ENCODE peak calls at places on chromosomes 13 and 19, in nine cellular contexts. O is WTC11, T is neuronal stem cell, E is AG04449, I is lung, N is NCI-H1105 treated with DMSO at 0.1 percent for 48 hours, J is GOT3, Q is T1000, G is A172. S is an unnamed sample.

GRCh38 chr19:32220951-32221350 is 124.5 kb upstream of the ZNF507 start:
- DNase-seq in O (no peak), T (no peak), E (no peak), I (peak; percentile 25), N (no peak), J (no peak), Q (no peak), G (no peak), S (no peak)

GRCh38 chr19:34399886-34400285 is 4.3 kb upstream of the PDCD2L start:
- DNase-seq in O (no peak), T (no peak), E (no peak), I (no peak), N (no peak), J (no peak), Q (no peak), G (no peak), S (no peak)

GRCh38 chr13:74825170-74825948 is 656.6 kb downstream of the TBC1D4 start:
- DNase-seq in O (no peak), T (peak; percentile 11), E (peak; percentile 23), I (no peak), N (no peak), J (no peak), Q (no peak), G (peak; percentile 57), S (no peak)

GRCh38 chr13:100630564-100630963 is 42.0 kb upstream of the GGACT start:
- DNase-seq in O (no peak), T (peak; percentile 52), E (no peak), I (no peak), N (no peak), J (no peak), Q (no peak), G (no peak), S (no peak)

GRCh38 chr13:112734696-112735547 is 45.1 kb downstream of the ATP11A start:
- DNase-seq in O (no peak), T (no peak), E (no peak), I (no peak), N (no peak), J (no peak), Q (no peak), G (no peak), S (no peak)

GRCh38 chr19:16657384-16657783 is 2.6 kb downstream of the SMIM7 start:
- DNase-seq in O (no peak), T (no peak), E (no peak), I (no peak), N (no peak), J (no peak), Q (no peak), G (no peak), S (no peak)

GRCh38 chr19:7870571-7871279 is 3.5 kb downstream of the PRR36 start:
- DNase-seq in O (peak; percentile 95), T (peak; percentile 85), E (no peak), I (peak; percentile 65), N (no peak), J (peak; percentile 21), Q (peak; percentile 84), G (peak; percentile 79), S (peak; percentile 72)

GRCh38 chr19:14450168-14450874 is 17.2 kb downstream of the PKN1 start:
- DNase-seq in O (peak; percentile 100), T (no peak), E (no peak), I (no peak), N (no peak), J (no peak), Q (peak; percentile 39), G (peak; percentile 82), S (peak; percentile 39)

GRCh38 chr13:26502826-26503225 is 54.7 kb upstream of the WASF3 start:
- DNase-seq in O (no peak), T (no peak), E (no peak), I (no peak), N (no peak), J (no peak), Q (no peak), G (no peak), S (no peak)

GRCh38 chr13:98677398-98677797 is 75.1 kb downstream of the SLC15A1 start:
- DNase-seq in O (no peak), T (no peak), E (peak; percentile 69), I (no peak), N (no peak), J (no peak), Q (no peak), G (no peak), S (no peak)

GRCh38 chr13:113887700-113888201 is 23.9 kb upstream of the GAS6 start:
- DNase-seq in O (no peak), T (no peak), E (no peak), I (no peak), N (no peak), J (no peak), Q (no peak), G (no peak), S (peak; percentile 42)

GRCh38 chr13:45055198-45055901 is 65.0 kb upstream of the GTF2F2 start:
- DNase-seq in O (no peak), T (no peak), E (peak; percentile 80), I (no peak), N (no peak), J (no peak), Q (no peak), G (peak; percentile 86), S (peak; percentile 90)

GRCh38 chr13:94351292-94352000 is 128.0 kb downstream of the DCT start:
- DNase-seq in O (no peak), T (no peak), E (peak; percentile 58), I (no peak), N (no peak), J (no peak), Q (no peak), G (peak; percentile 38), S (peak; percentile 41)

GRCh38 chr13:50129065-50129922 is 114.0 kb downstream of the KCNRG start:
- DNase-seq in O (no peak), T (peak; percentile 33), E (no peak), I (no peak), N (no peak), J (peak; percentile 26), Q (no peak), G (no peak), S (no peak)

GRCh38 chr19:44725251-44725650 is 23.3 kb upstream of the BCL3 start:
- DNase-seq in O (no peak), T (no peak), E (no peak), I (no peak), N (no peak), J (no peak), Q (no peak), G (no peak), S (no peak)

GRCh38 chr19:40348961-40349507 is 539 bp downstream of the PLD3 start:
- DNase-seq in O (no peak), T (no peak), E (no peak), I (no peak), N (peak; percentile 23), J (no peak), Q (no peak), G (peak; percentile 60), S (peak; percentile 70)

GRCh38 chr13:31951215-31951678 is 80.3 kb upstream of the FRY start:
- DNase-seq in O (no peak), T (no peak), E (no peak), I (peak; percentile 76), N (no peak), J (no peak), Q (no peak), G (peak; percentile 19), S (peak; percentile 38)

GRCh38 chr13:90623318-90624011 is 724.0 kb upstream of the MIR17HG start:
- DNase-seq in O (no peak), T (no peak), E (no peak), I (no peak), N (no peak), J (no peak), Q (no peak), G (no peak), S (no peak)

GRCh38 chr19:15154002-15154612 is 46.7 kb downstream of the NOTCH3 start:
- DNase-seq in O (peak; percentile 82), T (no peak), E (no peak), I (no peak), N (peak; percentile 5), J (no peak), Q (no peak), G (peak; percentile 59), S (peak; percentile 56)

GRCh38 chr13:29472317-29472961 is 123.0 kb downstream of the SLC7A1 start:
- DNase-seq in O (peak; percentile 68), T (no peak), E (no peak), I (no peak), N (peak; percentile 4), J (no peak), Q (no peak), G (peak; percentile 48), S (peak; percentile 53)

GRCh38 chr13:73828811-73829210 is 305.4 kb downstream of the KLF12 start:
- DNase-seq in O (no peak), T (no peak), E (no peak), I (no peak), N (no peak), J (no peak), Q (no peak), G (no peak), S (no peak)

GRCh38 chr13:42567772-42568428 is 6.1 kb upstream of the TNFSF11 start:
- DNase-seq in O (no peak), T (no peak), E (no peak), I (no peak), N (no peak), J (no peak), Q (no peak), G (no peak), S (no peak)

GRCh38 chr13:40589285-40590109 is 76.9 kb downstream of the FOXO1 start:
- DNase-seq in O (no peak), T (peak; percentile 18), E (no peak), I (no peak), N (no peak), J (no peak), Q (no peak), G (peak; percentile 21), S (peak; percentile 78)

GRCh38 chr19:48230555-48231129 is 25.1 kb downstream of the CARD8 start:
- DNase-seq in O (no peak), T (no peak), E (no peak), I (no peak), N (no peak), J (no peak), Q (no peak), G (no peak), S (no peak)

GRCh38 chr19:5447700-5448311 is 7.4 kb upstream of the ZNRF4 start:
- DNase-seq in O (no peak), T (no peak), E (no peak), I (no peak), N (no peak), J (no peak), Q (no peak), G (peak; percentile 65), S (peak; percentile 43)

GRCh38 chr19:33177417-33177976 is 16.6 kb upstream of the LRP3 start:
- DNase-seq in O (peak; percentile 64), T (no peak), E (no peak), I (no peak), N (no peak), J (no peak), Q (no peak), G (no peak), S (no peak)

GRCh38 chr19:19579533-19580361 is 38.7 kb downstream of the PBX4 start:
- DNase-seq in O (no peak), T (no peak), E (no peak), I (no peak), N (no peak), J (no peak), Q (no peak), G (no peak), S (peak; percentile 81)

GRCh38 chr13:70960841-70961443 is 852.7 kb upstream of the KLHL1 start:
- DNase-seq in O (no peak), T (peak; percentile 29), E (no peak), I (no peak), N (peak; percentile 9), J (no peak), Q (no peak), G (peak; percentile 16), S (peak; percentile 23)

GRCh38 chr13:78054152-78054551 is 135.5 kb upstream of the EDNRB start:
- DNase-seq in O (no peak), T (no peak), E (no peak), I (no peak), N (no peak), J (no peak), Q (no peak), G (no peak), S (no peak)

GRCh38 chr13:44410328-44410859 is 36.8 kb downstream of the SERP2 start:
- DNase-seq in O (no peak), T (no peak), E (no peak), I (no peak), N (no peak), J (no peak), Q (no peak), G (no peak), S (no peak)

GRCh38 chr19:1451916-1452801 is 2.2 kb downstream of the APC2 start:
- DNase-seq in O (peak; percentile 61), T (no peak), E (no peak), I (no peak), N (no peak), J (no peak), Q (no peak), G (no peak), S (no peak)